ENCODE peak calls at places on chromosomes 16 and 17, in seven cellular contexts. M is MM.1S, K is AG04450, B is cardiac muscle cell, Y is fibroblast of lung, D is transverse colon, U is right lobe of liver. Q is an unnamed sample.

GRCh38 chr17:76458580-76459490 is 5.9 kb upstream of the UBE2O start:
- DNase-seq in M (peak; percentile 54), K (no peak), B (peak; percentile 69), Y (peak; percentile 37), D (peak; percentile 59), U (no peak), Q (no peak)

GRCh38 chr17:72580321-72581127 is 459.7 kb downstream of the SOX9 start:
- DNase-seq in M (no peak), K (no peak), B (no peak), Y (no peak), D (peak; percentile 42), U (no peak), Q (no peak)

GRCh38 chr17:40553694-40554534 is 11.4 kb downstream of the CCR7 start:
- DNase-seq in M (no peak), K (no peak), B (peak; percentile 89), Y (peak; percentile 61), D (no peak), U (peak; percentile 51), Q (peak; percentile 93)

GRCh38 chr16:25478476-25478875 is 213.3 kb upstream of the HS3ST4 start:
- DNase-seq in M (no peak), K (no peak), B (no peak), Y (peak; percentile 7), D (no peak), U (no peak), Q (no peak)

GRCh38 chr17:48671697-48672171 is 45.6 kb upstream of the HOXB9 start:
- DNase-seq in M (peak; percentile 63), K (peak; percentile 32), B (peak; percentile 79), Y (peak; percentile 59), D (peak; percentile 87), U (peak; percentile 81), Q (peak; percentile 80)

GRCh38 chr16:55116165-55116894 is 185.7 kb downstream of the IRX5 start:
- DNase-seq in M (no peak), K (peak; percentile 20), B (no peak), Y (peak; percentile 14), D (no peak), U (no peak), Q (no peak)

GRCh38 chr16:617855-618254 is 12.9 kb upstream of the WFIKKN1 start:
- DNase-seq in M (no peak), K (no peak), B (no peak), Y (no peak), D (no peak), U (no peak), Q (no peak)

GRCh38 chr17:74527756-74528155 is 3.5 kb downstream of the CD300LB start:
- DNase-seq in M (no peak), K (no peak), B (no peak), Y (no peak), D (no peak), U (no peak), Q (peak; percentile 34)

GRCh38 chr17:38627957-38628356 is 22.2 kb upstream of the SRCIN1 start:
- DNase-seq in M (no peak), K (no peak), B (no peak), Y (no peak), D (no peak), U (no peak), Q (no peak)

GRCh38 chr17:29341726-29342125 is 47.8 kb upstream of the NUFIP2 start:
- DNase-seq in M (no peak), K (no peak), B (peak; percentile 57), Y (no peak), D (no peak), U (no peak), Q (no peak)

GRCh38 chr16:81715358-81716196 is 63.5 kb upstream of the PLCG2 start:
- DNase-seq in M (peak; percentile 78), K (no peak), B (no peak), Y (no peak), D (no peak), U (no peak), Q (no peak)

GRCh38 chr17:2580641-2581040 is 12.8 kb upstream of the PAFAH1B1 start:
- DNase-seq in M (no peak), K (no peak), B (no peak), Y (no peak), D (no peak), U (no peak), Q (no peak)

GRCh38 chr16:15041260-15042011 is 14.4 kb downstream of the NTAN1 start:
- DNase-seq in M (no peak), K (no peak), B (peak; percentile 74), Y (peak; percentile 53), D (peak; percentile 78), U (peak; percentile 90), Q (peak; percentile 89)

GRCh38 chr17:27081002-27081638 is 212.8 kb upstream of the WSB1 start:
- DNase-seq in M (no peak), K (no peak), B (no peak), Y (no peak), D (no peak), U (no peak), Q (no peak)
- H3K9me3 ChIP-seq in M (no peaks in the 10 kb centered on the region), K (peaks cover 17% of the 10 kb centered on the region), B (no peaks in the 10 kb centered on the region), Y (no peaks in the 10 kb centered on the region), D (no peaks in the 10 kb centered on the region), U (no peaks in the 10 kb centered on the region), Q (no peaks in the 10 kb centered on the region)

DNA sequence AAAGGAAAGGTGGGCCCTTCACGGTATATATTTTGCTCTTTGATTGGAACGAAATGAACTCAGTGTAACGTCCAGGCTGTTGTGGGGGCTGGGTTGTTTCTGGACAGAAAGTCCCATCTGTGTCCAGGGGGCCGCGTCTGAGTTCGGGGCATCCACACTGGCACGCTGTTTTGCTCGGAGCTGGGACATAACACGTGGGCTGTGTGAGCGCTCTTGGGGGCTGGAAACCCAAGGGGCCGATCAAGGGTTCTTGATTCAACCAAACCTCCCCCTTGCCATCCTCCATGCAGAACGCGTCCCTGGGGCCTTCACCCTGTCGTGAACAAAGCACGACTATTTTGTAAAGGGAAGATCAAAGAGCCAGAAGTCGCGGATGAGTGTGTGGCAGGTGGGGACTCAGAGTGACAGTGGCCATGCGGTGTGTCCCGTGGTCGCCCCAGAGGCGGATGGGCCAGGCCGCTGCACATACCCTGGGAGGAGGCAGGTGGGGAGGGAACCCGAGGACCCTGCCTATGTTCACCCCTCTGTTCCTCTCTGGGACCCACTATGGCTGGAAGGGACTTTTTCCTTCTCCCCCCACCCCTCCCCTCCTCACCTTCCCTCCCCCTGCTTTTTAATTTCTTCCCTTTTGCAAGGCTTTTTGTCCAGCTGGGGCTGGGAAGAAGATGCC is 387.2 kb downstream of the SEC14L1 start:
- DNase-seq in M (no peak), K (no peak), B (no peak), Y (no peak), D (no peak), U (no peak), Q (no peak)
- H3K4me3 ChIP-seq in M (no peak overlapping the region), K (peak overlapping the region; percentile 41), B (peak overlapping the region; percentile 29), Y (no peak overlapping the region), D (no peak overlapping the region), U (no peak overlapping the region), Q (peak overlapping the region; percentile 21)

DNA sequence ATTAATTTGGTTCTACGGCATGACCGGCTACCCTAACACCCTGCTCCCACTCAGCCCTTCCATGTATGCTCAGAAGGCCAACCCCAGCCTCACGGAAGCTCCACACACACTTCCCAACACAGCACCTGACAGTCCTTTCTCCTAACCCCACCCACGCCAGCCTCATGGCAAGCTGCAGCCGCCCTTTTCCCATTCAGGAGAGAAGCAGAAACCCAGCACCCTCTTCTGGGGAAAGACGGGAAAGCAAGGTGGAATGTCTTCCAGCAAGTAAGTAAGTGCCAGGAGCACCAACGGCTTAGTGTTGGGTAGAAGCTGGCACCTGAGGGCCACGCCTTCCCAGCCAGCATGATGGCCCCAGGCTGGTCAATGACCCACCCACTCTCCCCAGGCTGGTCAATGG is 32.1 kb downstream of the ABR start:
- DNase-seq in M (peak; percentile 26), K (no peak), B (peak; percentile 54), Y (peak; percentile 65), D (peak; percentile 88), U (no peak), Q (no peak)
- TF ChIP-seq CTCF in M (peak; percentile 42), K (peak; percentile 53), B (peak; percentile 47), Y (peak; percentile 57), D (peak; percentile 55), U (peak; percentile 12), Q (no peak)

GRCh38 chr16:35144212-35144932 is 1685.0 kb downstream of the TP53TG3F start:
- DNase-seq in M (no peak), K (no peak), B (no peak), Y (no peak), D (no peak), U (no peak), Q (no peak)
- H3K9me3 ChIP-seq in M (no peaks in the 10 kb centered on the region), K (peaks cover 99% of the 10 kb centered on the region), B (no peaks in the 10 kb centered on the region), Y (no peaks in the 10 kb centered on the region), D (peaks cover 8% of the 10 kb centered on the region), U (no peaks in the 10 kb centered on the region), Q (no peaks in the 10 kb centered on the region)

Q was measured in right atrium auricular region.